ENCODE peak calls at places on chromosomes 11 and 22, in five cellular contexts. E is GM12865; M is IMR-90; W is naive thymus-derived CD4-positive, alpha-beta T cell; F is PC-3. P is an unnamed sample.

GRCh38 chr22:37750596-37751162 is 53.8 kb downstream of the TRIOBP start:
- DNase-seq in W (no peak), E (no peak), F (no peak), M (no peak), P (no peak)

GRCh38 chr22:41524809-41525449 is 19.3 kb downstream of the POLR3H start:
- DNase-seq in E (peak), W (peak), F (no peak), M (no peak), P (no peak)

GRCh38 chr11:122215244-122215992 is 99.4 kb upstream of the BLID start:
- DNase-seq in F (peak), W (no peak), E (peak), M (peak), P (peak)

GRCh38 chr11:77340501-77340900 is 39.0 kb upstream of the GDPD4 start:
- DNase-seq in M (no peak), E (no peak), F (no peak), W (no peak), P (no peak)

GRCh38 chr11:115056514-115056913 is 378.2 kb downstream of the NXPE2 start:
- DNase-seq in E (no peak), F (no peak), M (no peak), W (no peak), P (no peak)

GRCh38 chr11:30635401-30635989 is 49.3 kb upstream of the MPPED2 start:
- DNase-seq in W (no peak), F (no peak), M (peak), E (no peak), P (no peak)

GRCh38 chr11:3856856-3857553 is 1.5 kb downstream of the STIM1 start:
- DNase-seq in M (no peak), E (no peak), W (no peak), F (no peak), P (no peak)

GRCh38 chr22:43995798-43996169 is 28.3 kb upstream of the PARVB start:
- DNase-seq in M (no peak), W (no peak), E (no peak), F (no peak), P (no peak)

GRCh38 chr11:6418958-6419611 is at the start of gene APBB1:
- DNase-seq in E (peak), W (peak), M (peak), F (peak), P (no peak)

GRCh38 chr11:63760487-63761079 is 8.0 kb downstream of the ZFTA start:
- DNase-seq in M (no peak), W (no peak), F (no peak), E (no peak), P (no peak)

GRCh38 chr11:114135737-114136151 is 76.2 kb downstream of the ZBTB16 start:
- DNase-seq in W (no peak), E (no peak), M (no peak), F (no peak), P (no peak)

GRCh38 chr11:295351-296205 is 3.7 kb downstream of the IFITM5 start:
- DNase-seq in M (no peak), E (no peak), W (no peak), F (no peak), P (no peak)

GRCh38 chr11:79663012-79663411 is 222.2 kb upstream of the TENM4 start:
- DNase-seq in F (no peak), W (no peak), E (no peak), M (no peak), P (no peak)

GRCh38 chr11:60265373-60266214 is 14.9 kb upstream of the MS4A4A start:
- DNase-seq in M (peak), F (peak), W (no peak), E (peak), P (peak)

GRCh38 chr11:90874971-90875370 is 652.1 kb upstream of the CHORDC1 start:
- DNase-seq in E (no peak), F (peak), W (no peak), M (no peak), P (peak)

GRCh38 chr11:68721075-68721474 is 30.2 kb downstream of the TESMIN start:
- DNase-seq in W (no peak), F (no peak), M (no peak), E (no peak), P (no peak)

GRCh38 chr11:8574798-8575197 is 19.2 kb downstream of the STK33 start:
- DNase-seq in E (no peak), M (no peak), F (no peak), W (no peak), P (no peak)

GRCh38 chr11:123480290-123480815 is 50.3 kb downstream of the GRAMD1B start:
- DNase-seq in M (no peak), E (peak), W (no peak), F (no peak), P (no peak)

GRCh38 chr22:42202048-42202447 is 68.4 kb downstream of the TCF20 start:
- DNase-seq in E (no peak), F (no peak), W (no peak), M (no peak), P (no peak)

DNA sequence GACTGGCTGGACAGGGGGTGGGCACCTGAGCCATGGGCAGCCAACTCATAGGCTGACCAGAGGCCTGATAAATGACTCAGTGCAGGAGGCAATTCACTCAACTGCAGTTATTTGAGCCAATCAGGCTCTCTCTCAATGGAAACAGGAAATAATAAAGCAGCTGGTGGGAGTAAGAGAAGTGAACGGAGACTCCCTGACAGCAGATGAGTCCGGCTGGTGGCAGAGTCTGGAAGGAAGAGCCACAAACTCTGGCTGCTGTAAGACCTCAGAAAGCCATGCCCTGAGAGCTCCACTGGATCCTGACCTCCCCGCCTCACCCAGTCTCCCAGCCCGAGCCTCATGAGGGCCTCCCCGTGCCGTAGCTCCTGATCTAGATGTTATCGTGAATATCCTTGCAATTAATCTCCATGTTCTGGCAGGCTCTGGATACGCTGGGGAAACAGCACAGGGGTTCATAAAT is 69.8 kb downstream of the TRIM29 start:
- DNase-seq in F (peak), E (peak), M (peak), W (no peak), P (peak)
- H3K4me3 ChIP-seq in F (no peak), E (no peak), M (no peak), W (no peak), P (no peak)

GRCh38 chr11:105035262-105035620 is 297 bp upstream of the CASP1 start:
- DNase-seq in E (no peak), M (no peak), F (no peak), W (no peak), P (no peak)

GRCh38 chr11:105032495-105032894 is 2.4 kb downstream of the CASP1 start:
- DNase-seq in F (no peak), E (no peak), M (no peak), W (no peak), P (no peak)

GRCh38 chr11:105033344-105033743 is 1.6 kb downstream of the CASP1 start:
- DNase-seq in W (no peak), M (no peak), E (no peak), F (no peak), P (no peak)

GRCh38 chr11:105033781-105034180 is 1.2 kb downstream of the CASP1 start:
- DNase-seq in E (no peak), W (no peak), M (no peak), F (no peak), P (no peak)
- H3K4me3 ChIP-seq in E (peak), W (peak), M (no peak), F (no peak), P (no peak)

DNA sequence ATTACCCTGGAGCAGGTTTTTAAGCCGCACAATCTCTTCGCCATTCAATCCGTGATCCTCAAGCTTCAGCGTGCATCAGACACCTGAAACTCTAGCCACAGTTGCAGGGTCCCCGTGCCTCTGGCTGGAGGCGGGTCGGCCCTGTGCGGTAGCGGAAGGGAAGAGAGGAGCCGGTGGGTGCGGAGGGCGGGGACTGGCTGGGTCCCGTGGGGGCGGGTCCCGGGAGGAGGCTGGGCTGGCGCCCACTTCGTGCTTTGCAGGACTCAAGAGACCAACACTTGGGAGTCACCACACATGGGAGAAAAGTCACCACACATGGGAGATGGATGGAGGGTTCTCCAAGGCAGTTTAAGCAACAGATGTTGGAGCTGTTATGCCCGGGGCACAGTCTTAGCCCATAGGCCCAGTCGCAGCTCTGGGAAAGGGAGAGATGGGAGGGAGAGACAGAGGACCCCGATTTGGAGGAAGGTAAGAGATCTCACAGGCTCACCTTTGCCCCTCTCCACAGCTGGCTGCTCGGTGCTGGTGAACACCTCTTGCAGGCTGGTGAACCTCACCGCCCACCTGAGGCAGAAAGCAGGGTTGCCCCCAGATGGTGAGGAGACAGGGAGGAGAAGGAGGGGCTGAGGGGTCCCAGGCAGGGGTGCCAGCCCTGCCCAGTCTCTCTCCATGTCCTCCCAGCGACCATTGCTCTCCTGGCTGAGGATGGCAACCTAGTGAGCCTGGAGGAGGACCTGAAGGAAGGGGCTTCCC is 965 bp downstream of the C22orf15 start:
- DNase-seq in F (no peak), M (no peak), W (no peak), E (peak), P (no peak)
- H3K4me3 ChIP-seq in F (no peak), M (no peak), W (peak), E (peak), P (no peak)

GRCh38 chr11:27470166-27470565 is 2.4 kb downstream of the LGR4 start:
- DNase-seq in F (no peak), W (no peak), M (no peak), E (no peak), P (no peak)
- H3K4me3 ChIP-seq in F (peak), W (no peak), M (no peak), E (no peak), P (peak)

GRCh38 chr11:103671143-103671651 is 365.2 kb upstream of the DDI1 start:
- DNase-seq in M (no peak), W (no peak), E (no peak), F (peak), P (no peak)
- H3K4me3 ChIP-seq in M (no peak), W (no peak), E (no peak), F (no peak), P (no peak)

GRCh38 chr22:19554834-19555404 is 30.7 kb upstream of the CLDN5 start:
- DNase-seq in W (no peak), M (peak), E (no peak), F (peak), P (peak)

GRCh38 chr22:19549428-19549827 is 25.2 kb upstream of the CLDN5 start:
- DNase-seq in F (no peak), W (no peak), M (no peak), E (no peak), P (no peak)

GRCh38 chr22:19550382-19550781 is 26.2 kb upstream of the CLDN5 start:
- DNase-seq in M (no peak), F (no peak), E (no peak), W (no peak), P (no peak)

GRCh38 chr22:19555651-19556050 is 31.4 kb upstream of the CLDN5 start:
- DNase-seq in E (no peak), F (no peak), M (no peak), W (no peak), P (no peak)

GRCh38 chr22:19553201-19553600 is 29.0 kb upstream of the CLDN5 start:
- DNase-seq in M (no peak), F (no peak), E (no peak), W (no peak), P (no peak)
- H3K4me3 ChIP-seq in M (no peak), F (no peak), E (no peak), W (no peak), P (no peak)

GRCh38 chr11:31819533-31820437 is 8.7 kb upstream of the PAX6 start:
- DNase-seq in F (no peak), E (no peak), W (no peak), M (no peak), P (no peak)
- H3K4me3 ChIP-seq in F (no peak), E (no peak), W (no peak), M (no peak), P (no peak)